ENCODE peak calls at places on chromosomes 11 and 22, in nine cellular contexts. W is pancreas; I is RCC 7860; U is effector memory CD4-positive, alpha-beta T cell; S is A172; L is ACHN; G is cardiac muscle cell; A is HT1080; M is stimulated activated CD4-positive, alpha-beta T cell treated with anti-CD3 and anti-CD28 coated beads, Interleukin-4, amount 100 ng/mL, for 48 hours. O is an unnamed sample.

GRCh38 chr11:63635762-63636465 is 21.7 kb upstream of the PLAAT3 start:
- DNase-seq in W (peak), I (peak), U (peak), S (peak), L (peak), G (peak), A (peak), M (peak), O (peak)

GRCh38 chr11:76269247-76269646 is 62.9 kb upstream of the WNT11 start:
- DNase-seq in W (no peak), I (no peak), U (no peak), S (no peak), L (no peak), G (no peak), A (no peak), M (no peak), O (no peak)

GRCh38 chr22:43128116-43128515 is 15.1 kb downstream of the MCAT start:
- DNase-seq in W (no peak), I (no peak), U (no peak), S (no peak), L (no peak), G (no peak), A (no peak), M (no peak), O (no peak)

GRCh38 chr22:29325356-29325755 is 9.9 kb upstream of the RASL10A start:
- DNase-seq in W (no peak), I (no peak), U (no peak), S (no peak), L (no peak), G (no peak), A (no peak), M (no peak), O (no peak)

GRCh38 chr11:119907122-119907933 is 178.3 kb upstream of the NECTIN1 start:
- DNase-seq in W (peak), I (no peak), U (no peak), S (no peak), L (no peak), G (no peak), A (no peak), M (no peak), O (no peak)

GRCh38 chr22:36208934-36209333 is 7.3 kb upstream of the APOL4 start:
- DNase-seq in W (no peak), I (no peak), U (no peak), S (no peak), L (no peak), G (no peak), A (no peak), M (no peak), O (no peak)

GRCh38 chr11:111542606-111543275 is 2.2 kb downstream of the LAYN start:
- DNase-seq in W (no peak), I (no peak), U (no peak), S (no peak), L (no peak), G (no peak), A (no peak), M (no peak), O (no peak)

GRCh38 chr22:45460288-45461109 is 42.2 kb upstream of the FBLN1 start:
- DNase-seq in W (peak), I (no peak), U (no peak), S (no peak), L (no peak), G (peak), A (no peak), M (no peak), O (no peak)

GRCh38 chr11:57321996-57322880 is 2.5 kb downstream of the TNKS1BP1 start:
- DNase-seq in W (peak), I (peak), U (no peak), S (peak), L (peak), G (peak), A (peak), M (no peak), O (no peak)

GRCh38 chr11:130403301-130403804 is 25.1 kb downstream of the ADAMTS8 start:
- DNase-seq in W (no peak), I (peak), U (no peak), S (peak), L (peak), G (peak), A (peak), M (no peak), O (no peak)

GRCh38 chr11:32143378-32143777 is 52.5 kb downstream of the RCN1 start:
- DNase-seq in W (no peak), I (no peak), U (no peak), S (no peak), L (no peak), G (no peak), A (no peak), M (no peak), O (no peak)

GRCh38 chr11:19742595-19743292 is 30.1 kb downstream of the NAV2 start:
- DNase-seq in W (peak), I (peak), U (peak), S (peak), L (peak), G (peak), A (peak), M (peak), O (peak)

GRCh38 chr22:48929276-48929790 is 898.3 kb downstream of the BRD1 start:
- DNase-seq in W (no peak), I (no peak), U (no peak), S (no peak), L (no peak), G (no peak), A (no peak), M (no peak), O (no peak)

GRCh38 chr11:95884364-95884763 is 39.5 kb downstream of the MTMR2 start:
- DNase-seq in W (no peak), I (peak), U (no peak), S (peak), L (no peak), G (peak), A (peak), M (no peak), O (no peak)

GRCh38 chr11:127639916-127640315 is 639.3 kb upstream of the KIRREL3 start:
- DNase-seq in W (no peak), I (no peak), U (no peak), S (peak), L (no peak), G (no peak), A (peak), M (no peak), O (no peak)

GRCh38 chr11:109698237-109698636 is 276.2 kb downstream of the C11orf87 start:
- DNase-seq in W (no peak), I (no peak), U (no peak), S (no peak), L (no peak), G (no peak), A (no peak), M (no peak), O (no peak)

GRCh38 chr11:122877732-122878131 is 4.8 kb upstream of the JHY start:
- DNase-seq in W (no peak), I (no peak), U (no peak), S (no peak), L (no peak), G (no peak), A (no peak), M (no peak), O (no peak)

GRCh38 chr22:19972652-19973550 is 31.3 kb upstream of the TXNRD2 start:
- DNase-seq in W (no peak), I (no peak), U (no peak), S (no peak), L (no peak), G (no peak), A (no peak), M (no peak), O (no peak)

GRCh38 chr11:71425851-71426250 is 22.3 kb downstream of the DHCR7 start:
- DNase-seq in W (no peak), I (no peak), U (no peak), S (peak), L (no peak), G (no peak), A (no peak), M (no peak), O (no peak)

GRCh38 chr11:3955299-3955665 is 99.8 kb downstream of the STIM1 start:
- DNase-seq in W (no peak), I (no peak), U (no peak), S (no peak), L (no peak), G (no peak), A (no peak), M (no peak), O (no peak)

GRCh38 chr11:42407379-42407778 is 904.4 kb upstream of the API5 start:
- DNase-seq in W (no peak), I (no peak), U (no peak), S (no peak), L (peak), G (peak), A (peak), M (no peak), O (peak)

GRCh38 chr11:1269957-1270356 is 39.5 kb downstream of the TOLLIP start:
- DNase-seq in W (no peak), I (no peak), U (no peak), S (no peak), L (no peak), G (no peak), A (no peak), M (no peak), O (no peak)

GRCh38 chr11:31819533-31820437 is 8.7 kb upstream of the PAX6 start:
- DNase-seq in W (no peak), I (no peak), U (no peak), S (no peak), L (no peak), G (no peak), A (no peak), M (no peak), O (no peak)

GRCh38 chr11:23423119-23423518 is 562.8 kb upstream of the CCDC179 start:
- DNase-seq in W (no peak), I (no peak), U (no peak), S (peak), L (no peak), G (no peak), A (no peak), M (no peak), O (no peak)

GRCh38 chr22:19615001-19615461 is 90.8 kb upstream of the CLDN5 start:
- DNase-seq in W (no peak), I (no peak), U (no peak), S (no peak), L (no peak), G (no peak), A (no peak), M (no peak), O (no peak)

GRCh38 chr22:31399211-31400022 is at the start of gene DRG1:
- DNase-seq in W (peak), I (peak), U (peak), S (peak), L (peak), G (peak), A (peak), M (peak), O (peak)

GRCh38 chr11:65426839-65427690 is 4.5 kb downstream of the NEAT1 start:
- DNase-seq in W (peak), I (peak), U (peak), S (peak), L (peak), G (peak), A (peak), M (no peak), O (no peak)

GRCh38 chr11:15629690-15630321 is 515.1 kb downstream of the INSC start:
- DNase-seq in W (peak), I (no peak), U (no peak), S (no peak), L (peak), G (peak), A (no peak), M (no peak), O (no peak)

GRCh38 chr22:20579273-20580120 is 72.1 kb downstream of the MED15 start:
- DNase-seq in W (no peak), I (no peak), U (no peak), S (no peak), L (no peak), G (no peak), A (no peak), M (no peak), O (no peak)

GRCh38 chr22:37633693-37634504 is 5.6 kb upstream of the SH3BP1 start:
- DNase-seq in W (peak), I (peak), U (no peak), S (peak), L (peak), G (peak), A (peak), M (no peak), O (no peak)

GRCh38 chr11:113444469-113445122 is 30.6 kb downstream of the DRD2 start:
- DNase-seq in W (no peak), I (no peak), U (no peak), S (no peak), L (no peak), G (peak), A (no peak), M (no peak), O (no peak)

GRCh38 chr11:27563201-27563600 is 56.6 kb upstream of the LIN7C start:
- DNase-seq in W (no peak), I (peak), U (no peak), S (peak), L (no peak), G (peak), A (peak), M (no peak), O (no peak)

GRCh38 chr11:104003491-104003890 is 32.9 kb upstream of the DDI1 start:
- DNase-seq in W (no peak), I (no peak), U (no peak), S (no peak), L (no peak), G (peak), A (peak), M (no peak), O (no peak)

GRCh38 chr22:43039800-43040199 is 24.9 kb upstream of the PACSIN2 start:
- DNase-seq in W (no peak), I (no peak), U (no peak), S (no peak), L (no peak), G (no peak), A (no peak), M (no peak), O (no peak)

GRCh38 chr11:65314501-65315203 is at the start of gene CDC42EP2:
- DNase-seq in W (peak), I (peak), U (peak), S (peak), L (peak), G (peak), A (peak), M (peak), O (peak)

GRCh38 chr11:34830648-34831047 is 85.5 kb downstream of the APIP start:
- DNase-seq in W (no peak), I (no peak), U (no peak), S (peak), L (no peak), G (peak), A (no peak), M (no peak), O (no peak)

GRCh38 chr11:18144243-18144642 is 11.9 kb downstream of the MRGPRX3 start:
- DNase-seq in W (no peak), I (peak), U (no peak), S (peak), L (no peak), G (no peak), A (peak), M (no peak), O (no peak)

GRCh38 chr22:43313497-43314474 is 29.4 kb downstream of the SCUBE1 start:
- DNase-seq in W (no peak), I (no peak), U (no peak), S (no peak), L (no peak), G (peak), A (no peak), M (no peak), O (no peak)

GRCh38 chr11:112806876-112807275 is 154.3 kb upstream of the NCAM1 start:
- DNase-seq in W (no peak), I (no peak), U (no peak), S (no peak), L (no peak), G (no peak), A (peak), M (no peak), O (no peak)

GRCh38 chr11:78161346-78161745 is 21.9 kb upstream of the ALG8 start:
- DNase-seq in W (no peak), I (no peak), U (no peak), S (no peak), L (no peak), G (no peak), A (no peak), M (no peak), O (no peak)